ENCODE peak calls at places on chromosome 2, in seven cellular contexts. T is astrocyte of the spinal cord; W is CD8-positive, alpha-beta T cell; B is heart right ventricle; P is NB4; X is MM.1S; D is right lobe of liver. I is an unnamed sample.

GRCh38 chr2:176473177-176473576 is 203.9 kb downstream of the MTX2 start:
- DNase-seq in T (peak; percentile 32), W (no peak), B (peak; percentile 27), P (no peak), X (peak; percentile 50), D (peak; percentile 68), I (peak; percentile 97)

GRCh38 chr2:4866198-4866597 is 826.0 kb upstream of the SOX11 start:
- DNase-seq in T (no peak), W (no peak), B (no peak), P (no peak), X (no peak), D (no peak), I (no peak)

GRCh38 chr2:222959358-222959757 is 92.6 kb upstream of the KCNE4 start:
- DNase-seq in T (peak; percentile 85), W (no peak), B (no peak), P (no peak), X (no peak), D (no peak), I (peak; percentile 89)

GRCh38 chr2:207528980-207529329 is 807 bp upstream of the CREB1 start:
- DNase-seq in T (peak; percentile 34), W (peak; percentile 61), B (no peak), P (peak; percentile 78), X (peak; percentile 20), D (no peak), I (peak; percentile 26)

GRCh38 chr2:221501210-221501882 is 70.8 kb downstream of the EPHA4 start:
- DNase-seq in T (peak; percentile 64), W (no peak), B (no peak), P (no peak), X (no peak), D (no peak), I (peak; percentile 48)

GRCh38 chr2:128424406-128424805 is 105.7 kb upstream of the HS6ST1 start:
- DNase-seq in T (no peak), W (no peak), B (no peak), P (no peak), X (no peak), D (no peak), I (no peak)

GRCh38 chr2:23241611-23242245 is 143.3 kb upstream of the KLHL29 start:
- DNase-seq in T (no peak), W (no peak), B (no peak), P (no peak), X (no peak), D (no peak), I (no peak)

GRCh38 chr2:207530160-207531023 is 630 bp downstream of the CREB1 start:
- DNase-seq in T (peak; percentile 53), W (peak; percentile 53), B (peak; percentile 51), P (peak; percentile 79), X (peak; percentile 37), D (peak; percentile 72), I (peak; percentile 28)

GRCh38 chr2:72032481-72033041 is 115.1 kb downstream of the CYP26B1 start:
- DNase-seq in T (no peak), W (no peak), B (no peak), P (no peak), X (no peak), D (no peak), I (peak; percentile 88)

GRCh38 chr2:162202203-162202602 is 41.0 kb downstream of the FAP start:
- DNase-seq in T (no peak), W (no peak), B (no peak), P (no peak), X (no peak), D (no peak), I (no peak)
- TF ChIP-seq CTCF in T (no peak), W (no peak), B (no peak), P (no peak), X (no peak), D (no peak), I (no peak)

DNA sequence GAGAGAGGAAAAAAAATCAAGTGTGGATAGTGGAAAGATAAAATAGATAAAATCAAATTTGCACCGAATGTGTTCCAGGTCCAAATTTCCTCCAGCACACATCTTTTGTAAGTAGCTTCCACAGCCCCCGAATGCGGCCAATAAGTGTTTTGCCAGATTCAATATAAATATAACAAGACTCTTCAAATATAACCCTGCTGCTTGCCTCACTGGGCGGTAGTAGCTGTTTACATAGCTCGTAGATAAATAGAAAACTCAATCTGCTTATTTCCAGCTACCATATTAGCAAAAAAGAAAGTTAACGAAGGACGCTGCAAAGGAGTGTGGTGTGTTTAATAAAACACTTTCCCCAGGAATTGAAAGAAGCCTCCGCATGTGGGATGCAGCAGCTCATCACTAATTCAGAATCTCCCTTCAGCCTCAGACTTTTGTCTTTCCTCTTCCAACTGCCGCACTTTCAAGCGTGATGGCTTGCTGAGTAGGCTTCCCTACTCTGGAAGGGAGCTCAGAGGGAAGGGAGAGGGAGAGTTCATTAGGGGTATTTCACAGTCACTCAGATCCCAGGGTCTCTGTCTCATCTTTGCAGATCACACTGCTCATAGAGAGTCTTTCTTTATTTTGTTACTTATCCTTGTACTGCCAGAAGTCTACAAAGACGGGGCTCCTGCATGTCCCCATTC is 367.1 kb downstream of the RND3 start:
- DNase-seq in T (no peak), W (no peak), B (no peak), P (no peak), X (no peak), D (peak; percentile 57), I (no peak)
- H3K4me3 ChIP-seq in T (peak overlapping the region; percentile 7), W (no peak overlapping the region), B (no peak overlapping the region), P (no peak overlapping the region), X (no peak overlapping the region), D (no peak overlapping the region), I (no peak overlapping the region)

GRCh38 chr2:121211689-121212151 is 73.3 kb downstream of the TFCP2L1 start:
- DNase-seq in T (no peak), W (no peak), B (no peak), P (no peak), X (no peak), D (no peak), I (peak; percentile 89)

GRCh38 chr2:121211251-121211650 is 73.8 kb downstream of the TFCP2L1 start:
- DNase-seq in T (no peak), W (no peak), B (no peak), P (no peak), X (no peak), D (no peak), I (no peak)

GRCh38 chr2:121209014-121209610 is 75.9 kb downstream of the TFCP2L1 start:
- DNase-seq in T (no peak), W (no peak), B (no peak), P (no peak), X (no peak), D (no peak), I (no peak)

GRCh38 chr2:121212661-121213325 is 72.2 kb downstream of the TFCP2L1 start:
- DNase-seq in T (no peak), W (no peak), B (no peak), P (no peak), X (no peak), D (no peak), I (no peak)

DNA sequence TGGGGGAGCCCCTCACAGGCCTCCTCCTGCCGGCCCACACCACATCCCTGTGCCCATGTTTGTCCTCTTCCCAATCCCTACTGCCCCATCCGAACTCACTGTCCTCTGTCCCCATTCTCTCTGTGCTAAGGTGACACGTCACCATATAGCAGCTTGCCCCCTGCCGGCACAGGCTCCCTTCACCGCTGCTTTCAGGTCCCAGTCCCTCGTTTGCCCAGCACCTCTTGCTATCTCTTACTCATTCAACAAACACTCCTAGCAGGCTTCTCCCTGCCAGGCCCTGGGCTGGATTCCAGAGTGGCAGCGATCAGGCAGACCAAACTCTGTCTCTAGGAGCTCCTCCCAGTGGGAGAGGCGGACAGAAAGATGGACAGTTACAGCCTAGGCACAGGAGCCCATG is 74.3 kb downstream of the TFCP2L1 start:
- DNase-seq in T (no peak), W (no peak), B (peak; percentile 32), P (no peak), X (no peak), D (peak; percentile 67), I (peak; percentile 46)
- TF ChIP-seq CTCF in T (no peak), W (no peak), B (no peak), P (no peak), X (no peak), D (peak; percentile 7), I (no peak)

DNA sequence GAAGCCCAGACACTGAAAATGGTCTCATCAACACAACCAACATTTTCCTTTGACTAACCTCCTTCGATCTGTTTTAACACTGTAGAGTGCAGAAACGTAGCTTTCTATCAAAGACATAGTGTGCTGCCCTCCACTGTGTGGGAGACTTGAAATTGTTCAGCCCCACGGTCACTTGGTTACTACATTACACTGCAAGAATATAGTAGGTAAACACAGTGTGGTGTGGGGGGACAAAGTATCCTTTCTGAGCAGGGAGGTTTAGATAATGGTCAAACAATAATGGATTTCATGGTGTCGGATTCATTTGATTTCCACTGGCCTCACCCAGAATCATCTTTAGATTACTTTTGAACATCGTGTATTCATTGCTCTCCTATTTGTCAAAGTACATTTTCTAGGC is 181.0 kb downstream of the ERBB4 start:
- DNase-seq in T (no peak), W (no peak), B (no peak), P (no peak), X (no peak), D (no peak), I (no peak)
- H3K4me3 ChIP-seq in T (no peak overlapping the region), W (no peak overlapping the region), B (no peak overlapping the region), P (no peak overlapping the region), X (no peak overlapping the region), D (no peak overlapping the region), I (no peak overlapping the region)